ENCODE peak calls at places on chromosomes 13 and 19, in five cellular contexts. One of them, this sample, is unnamed.

GRCh38 chr13:43783820-43784219 is 3.0 kb downstream of the ENOX1 start:
- DNase-seq in left ventricle myocardium inferior: no peak
- DNase-seq in endodermal cell: no peak
- DNase-seq in upper lobe of right lung: no peak
- DNase-seq in CD8-positive, alpha-beta T cell: no peak
- DNase-seq in this sample: peak; percentile 49

GRCh38 chr19:23949611-23950010 is 34.9 kb downstream of the ZNF726 start:
- DNase-seq in left ventricle myocardium inferior: no peak
- DNase-seq in endodermal cell: no peak
- DNase-seq in upper lobe of right lung: no peak
- DNase-seq in CD8-positive, alpha-beta T cell: no peak
- DNase-seq in this sample: no peak

GRCh38 chr19:42286349-42287016 is 15.4 kb upstream of the PRR19 start:
- DNase-seq in left ventricle myocardium inferior: peak; percentile 52
- DNase-seq in endodermal cell: peak; percentile 58
- DNase-seq in upper lobe of right lung: no peak
- DNase-seq in CD8-positive, alpha-beta T cell: no peak
- DNase-seq in this sample: no peak

GRCh38 chr19:45451181-45451849 is 16.5 kb upstream of the FOSB start:
- DNase-seq in left ventricle myocardium inferior: no peak
- DNase-seq in endodermal cell: peak; percentile 69
- DNase-seq in upper lobe of right lung: no peak
- DNase-seq in CD8-positive, alpha-beta T cell: peak; percentile 31
- DNase-seq in this sample: no peak

GRCh38 chr19:33487901-33488817 is 33.4 kb downstream of the PEPD start:
- DNase-seq in left ventricle myocardium inferior: no peak
- DNase-seq in endodermal cell: no peak
- DNase-seq in upper lobe of right lung: peak; percentile 43
- DNase-seq in CD8-positive, alpha-beta T cell: no peak
- DNase-seq in this sample: no peak

GRCh38 chr13:73835138-73835721 is 299.0 kb downstream of the KLF12 start:
- DNase-seq in left ventricle myocardium inferior: no peak
- DNase-seq in endodermal cell: no peak
- DNase-seq in upper lobe of right lung: no peak
- DNase-seq in CD8-positive, alpha-beta T cell: no peak
- DNase-seq in this sample: peak; percentile 57

GRCh38 chr19:15291089-15291488 is 41.2 kb downstream of the BRD4 start:
- DNase-seq in left ventricle myocardium inferior: no peak
- DNase-seq in endodermal cell: no peak
- DNase-seq in upper lobe of right lung: no peak
- DNase-seq in CD8-positive, alpha-beta T cell: no peak
- DNase-seq in this sample: no peak

GRCh38 chr13:19791953-19792537 is 9.3 kb upstream of the PSPC1 start:
- DNase-seq in left ventricle myocardium inferior: no peak
- DNase-seq in endodermal cell: peak; percentile 63
- DNase-seq in upper lobe of right lung: no peak
- DNase-seq in CD8-positive, alpha-beta T cell: no peak
- DNase-seq in this sample: peak; percentile 18

GRCh38 chr19:47273313-47274070 is 1.2 kb upstream of the INAFM1 start:
- DNase-seq in left ventricle myocardium inferior: peak; percentile 92
- DNase-seq in endodermal cell: peak; percentile 98
- DNase-seq in upper lobe of right lung: peak; percentile 96
- DNase-seq in CD8-positive, alpha-beta T cell: peak; percentile 81
- DNase-seq in this sample: peak; percentile 97

GRCh38 chr19:2266183-2266993 is 10.2 kb upstream of the JSRP1 start:
- DNase-seq in left ventricle myocardium inferior: peak; percentile 89
- DNase-seq in endodermal cell: no peak
- DNase-seq in upper lobe of right lung: peak; percentile 95
- DNase-seq in CD8-positive, alpha-beta T cell: no peak
- DNase-seq in this sample: no peak

GRCh38 chr13:97653741-97654140 is 219.8 kb downstream of the RAP2A start:
- DNase-seq in left ventricle myocardium inferior: no peak
- DNase-seq in endodermal cell: no peak
- DNase-seq in upper lobe of right lung: no peak
- DNase-seq in CD8-positive, alpha-beta T cell: no peak
- DNase-seq in this sample: no peak

GRCh38 chr19:9969688-9969975 is 33.3 kb upstream of the OLFM2 start:
- DNase-seq in left ventricle myocardium inferior: no peak
- DNase-seq in endodermal cell: no peak
- DNase-seq in upper lobe of right lung: no peak
- DNase-seq in CD8-positive, alpha-beta T cell: no peak
- DNase-seq in this sample: no peak

GRCh38 chr19:31140717-31141116 is 208.5 kb downstream of the TSHZ3 start:
- DNase-seq in left ventricle myocardium inferior: no peak
- DNase-seq in endodermal cell: no peak
- DNase-seq in upper lobe of right lung: no peak
- DNase-seq in CD8-positive, alpha-beta T cell: no peak
- DNase-seq in this sample: no peak

GRCh38 chr19:30223866-30224688 is 148.1 kb upstream of the ZNF536 start:
- DNase-seq in left ventricle myocardium inferior: no peak
- DNase-seq in endodermal cell: no peak
- DNase-seq in upper lobe of right lung: no peak
- DNase-seq in CD8-positive, alpha-beta T cell: no peak
- DNase-seq in this sample: peak; percentile 91

GRCh38 chr13:67227131-67227983 is 2.8 kb downstream of the PCDH9 start:
- DNase-seq in left ventricle myocardium inferior: no peak
- DNase-seq in endodermal cell: no peak
- DNase-seq in upper lobe of right lung: no peak
- DNase-seq in CD8-positive, alpha-beta T cell: no peak
- DNase-seq in this sample: no peak

GRCh38 chr13:32142956-32143375 is 111.4 kb downstream of the FRY start:
- DNase-seq in left ventricle myocardium inferior: no peak
- DNase-seq in endodermal cell: peak; percentile 60
- DNase-seq in upper lobe of right lung: no peak
- DNase-seq in CD8-positive, alpha-beta T cell: no peak
- DNase-seq in this sample: no peak

GRCh38 chr19:10270180-10270615 is 722 bp upstream of the ICAM1 start:
- DNase-seq in left ventricle myocardium inferior: peak; percentile 76
- DNase-seq in endodermal cell: peak; percentile 64
- DNase-seq in upper lobe of right lung: peak; percentile 93
- DNase-seq in CD8-positive, alpha-beta T cell: peak; percentile 58
- DNase-seq in this sample: no peak

GRCh38 chr19:28793391-28794168 is 419.4 kb downstream of the UQCRFS1 start:
- DNase-seq in left ventricle myocardium inferior: peak; percentile 16
- DNase-seq in endodermal cell: peak; percentile 81
- DNase-seq in upper lobe of right lung: no peak
- DNase-seq in CD8-positive, alpha-beta T cell: no peak
- DNase-seq in this sample: no peak

GRCh38 chr13:99399623-99399974 is 92.4 kb upstream of the GPR183 start:
- DNase-seq in left ventricle myocardium inferior: no peak
- DNase-seq in endodermal cell: no peak
- DNase-seq in upper lobe of right lung: no peak
- DNase-seq in CD8-positive, alpha-beta T cell: no peak
- DNase-seq in this sample: no peak

GRCh38 chr13:85737952-85738351 is 61.3 kb downstream of the SLITRK6 start:
- DNase-seq in left ventricle myocardium inferior: no peak
- DNase-seq in endodermal cell: no peak
- DNase-seq in upper lobe of right lung: no peak
- DNase-seq in CD8-positive, alpha-beta T cell: no peak
- DNase-seq in this sample: no peak

GRCh38 chr13:75763511-75763910 is 127.4 kb downstream of the LMO7 start:
- DNase-seq in left ventricle myocardium inferior: no peak
- DNase-seq in endodermal cell: no peak
- DNase-seq in upper lobe of right lung: no peak
- DNase-seq in CD8-positive, alpha-beta T cell: no peak
- DNase-seq in this sample: no peak

GRCh38 chr13:75764251-75764650 is 128.1 kb downstream of the LMO7 start:
- DNase-seq in left ventricle myocardium inferior: no peak
- DNase-seq in endodermal cell: no peak
- DNase-seq in upper lobe of right lung: no peak
- DNase-seq in CD8-positive, alpha-beta T cell: no peak
- DNase-seq in this sample: no peak

GRCh38 chr13:75761373-75761772 is 125.2 kb downstream of the LMO7 start:
- DNase-seq in left ventricle myocardium inferior: no peak
- DNase-seq in endodermal cell: no peak
- DNase-seq in upper lobe of right lung: no peak
- DNase-seq in CD8-positive, alpha-beta T cell: no peak
- DNase-seq in this sample: no peak

GRCh38 chr13:75762066-75762937 is 126.2 kb downstream of the LMO7 start:
- DNase-seq in left ventricle myocardium inferior: no peak
- DNase-seq in endodermal cell: no peak
- DNase-seq in upper lobe of right lung: no peak
- DNase-seq in CD8-positive, alpha-beta T cell: no peak
- DNase-seq in this sample: no peak

GRCh38 chr13:75762967-75763366 is 126.8 kb downstream of the LMO7 start:
- DNase-seq in left ventricle myocardium inferior: no peak
- DNase-seq in endodermal cell: no peak
- DNase-seq in upper lobe of right lung: no peak
- DNase-seq in CD8-positive, alpha-beta T cell: no peak
- DNase-seq in this sample: no peak
- H3K4me3 ChIP-seq in left ventricle myocardium inferior: peak overlapping the region; percentile 62
- H3K4me3 ChIP-seq in endodermal cell: no peak overlapping the region
- H3K4me3 ChIP-seq in upper lobe of right lung: peak overlapping the region; percentile 50
- H3K4me3 ChIP-seq in CD8-positive, alpha-beta T cell: no peak overlapping the region
- H3K4me3 ChIP-seq in this sample: no peak overlapping the region

DNA sequence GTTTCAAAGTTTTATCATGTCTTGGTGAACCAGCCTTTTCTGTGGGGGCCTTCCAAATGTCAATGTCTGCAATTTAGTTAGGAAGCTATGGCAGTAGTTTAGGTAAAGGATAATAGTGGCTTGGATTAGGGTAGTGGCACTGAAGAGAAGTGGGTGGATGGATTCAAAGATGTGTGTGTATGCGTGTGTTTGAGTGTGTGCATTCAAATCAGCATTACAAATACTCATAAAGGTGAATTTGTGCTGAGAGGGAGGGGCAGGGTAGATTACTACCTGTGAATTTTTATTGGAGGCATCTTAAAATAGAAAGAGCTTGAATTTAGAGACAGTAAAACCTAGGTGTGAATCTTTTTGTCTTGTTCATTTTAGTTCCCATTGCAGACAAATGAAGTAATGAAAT is 16.9 kb downstream of the NDFIP2 start:
- DNase-seq in left ventricle myocardium inferior: no peak
- DNase-seq in endodermal cell: no peak
- DNase-seq in upper lobe of right lung: no peak
- DNase-seq in CD8-positive, alpha-beta T cell: no peak
- DNase-seq in this sample: no peak
- H3K4me1 ChIP-seq in left ventricle myocardium inferior: peaks cover 25% of the 10 kb centered on the region
- H3K4me1 ChIP-seq in endodermal cell: no peaks in the 10 kb centered on the region
- H3K4me1 ChIP-seq in upper lobe of right lung: peaks cover 5% of the 10 kb centered on the region
- H3K4me1 ChIP-seq in CD8-positive, alpha-beta T cell: peaks cover 1% of the 10 kb centered on the region
- H3K4me1 ChIP-seq in this sample: no peaks in the 10 kb centered on the region

GRCh38 chr19:13014101-13014920 is 19.0 kb downstream of the NFIX start:
- DNase-seq in left ventricle myocardium inferior: no peak
- DNase-seq in endodermal cell: peak; percentile 77
- DNase-seq in upper lobe of right lung: no peak
- DNase-seq in CD8-positive, alpha-beta T cell: no peak
- DNase-seq in this sample: no peak
- H3K27me3 ChIP-seq in left ventricle myocardium inferior: no peaks in the 10 kb centered on the region
- H3K27me3 ChIP-seq in endodermal cell: peaks cover 100% of the 10 kb centered on the region
- H3K27me3 ChIP-seq in upper lobe of right lung: peaks cover 7% of the 10 kb centered on the region
- H3K27me3 ChIP-seq in CD8-positive, alpha-beta T cell: peaks cover 34% of the 10 kb centered on the region
- H3K27me3 ChIP-seq in this sample: no peaks in the 10 kb centered on the region

DNA sequence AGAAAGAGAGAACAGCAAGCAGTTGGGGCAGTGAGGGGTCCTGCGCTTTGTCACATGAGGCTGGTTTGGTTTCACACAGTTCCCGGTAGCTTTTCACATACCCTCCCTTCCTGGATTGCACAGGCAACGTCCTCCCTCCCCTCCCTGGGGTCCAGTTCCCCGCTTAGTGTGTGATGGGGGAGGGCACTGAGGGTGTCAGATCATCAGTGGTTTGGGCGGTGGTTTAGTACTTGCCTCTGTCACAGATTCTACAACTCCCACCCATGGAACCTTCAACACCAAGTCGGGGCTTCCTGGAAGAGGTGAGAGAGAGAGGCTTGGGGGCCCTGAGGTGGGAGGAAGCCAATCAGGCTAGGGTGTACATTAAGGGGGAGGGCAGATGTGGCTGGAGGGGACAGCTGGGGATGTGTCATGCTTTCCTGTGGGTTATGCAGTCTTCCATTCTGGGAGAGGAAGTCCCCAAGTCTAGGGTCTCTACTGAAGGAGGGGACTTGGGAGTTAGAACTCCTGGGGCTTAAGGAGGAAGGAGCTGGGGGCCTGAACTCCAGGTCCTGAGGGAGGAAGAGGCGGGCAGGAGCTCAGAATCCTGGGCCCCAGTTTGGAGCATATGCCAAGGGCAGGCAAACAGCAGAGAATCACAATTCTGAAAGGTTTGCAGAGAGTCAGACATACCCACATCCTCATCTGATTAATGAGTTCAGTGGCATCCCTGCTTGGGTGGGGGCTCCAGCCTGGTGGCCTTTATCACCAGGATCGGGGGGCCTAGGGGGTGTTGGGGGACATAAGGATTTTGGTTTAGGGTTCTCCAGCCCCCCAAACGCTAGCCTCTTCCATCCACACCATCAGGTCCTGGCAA is at the start of gene NKG7:
- DNase-seq in left ventricle myocardium inferior: no peak
- DNase-seq in endodermal cell: no peak
- DNase-seq in upper lobe of right lung: no peak
- DNase-seq in CD8-positive, alpha-beta T cell: peak; percentile 65
- DNase-seq in this sample: no peak
- H3K4me3 ChIP-seq in left ventricle myocardium inferior: no peak within 1 kb of the TSS
- H3K4me3 ChIP-seq in endodermal cell: no peak within 1 kb of the TSS
- H3K4me3 ChIP-seq in upper lobe of right lung: peak within 1 kb of the TSS; percentile 28
- H3K4me3 ChIP-seq in CD8-positive, alpha-beta T cell: peak within 1 kb of the TSS; percentile 54
- H3K4me3 ChIP-seq in this sample: no peak within 1 kb of the TSS

DNA sequence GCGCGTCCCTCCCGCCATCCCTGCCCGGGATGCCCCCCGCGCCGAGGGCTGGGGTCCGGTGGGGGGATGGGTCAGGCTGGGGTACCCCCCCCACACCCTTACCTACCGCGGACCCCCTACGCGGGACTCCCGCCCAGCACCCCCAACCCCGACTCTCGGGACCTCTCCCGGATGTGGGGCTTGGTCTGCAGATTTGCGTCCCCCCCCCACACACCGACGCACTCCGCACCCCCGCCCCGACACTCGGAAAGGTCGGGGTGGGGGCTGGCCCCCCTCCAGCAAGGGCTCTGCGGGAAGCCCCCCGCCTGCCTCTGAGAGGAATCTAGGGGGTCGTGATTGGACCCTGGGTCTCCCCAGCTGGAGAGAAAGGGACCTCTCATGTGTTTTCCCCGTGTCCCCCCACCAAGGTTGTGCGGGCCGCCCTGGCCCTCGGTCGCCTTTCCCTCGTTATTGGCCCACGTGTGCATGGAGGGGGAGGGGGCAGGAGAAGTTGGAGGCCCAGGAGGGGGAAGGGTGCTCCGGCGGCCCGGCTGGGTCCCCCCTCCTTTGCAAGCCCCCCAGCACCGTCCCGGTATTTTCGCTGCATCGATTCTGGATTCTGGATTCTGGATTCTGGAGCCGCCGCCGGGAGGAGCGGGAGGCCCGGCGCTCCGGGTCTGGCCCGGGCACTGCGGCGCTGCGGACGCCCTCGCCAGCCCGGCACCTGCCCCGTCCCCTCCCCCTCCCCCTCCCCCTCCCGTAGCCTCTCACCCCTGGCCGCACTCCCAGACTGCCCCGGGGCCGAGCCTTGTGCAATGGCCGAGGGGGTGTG is 583 bp downstream of the NFIC start:
- DNase-seq in left ventricle myocardium inferior: peak; percentile 56
- DNase-seq in endodermal cell: peak; percentile 75
- DNase-seq in upper lobe of right lung: peak; percentile 85
- DNase-seq in CD8-positive, alpha-beta T cell: no peak
- DNase-seq in this sample: no peak
- H3K4me1 ChIP-seq in left ventricle myocardium inferior: peaks cover 93% of the 10 kb centered on the region
- H3K4me1 ChIP-seq in endodermal cell: no peaks in the 10 kb centered on the region
- H3K4me1 ChIP-seq in upper lobe of right lung: peaks cover 33% of the 10 kb centered on the region
- H3K4me1 ChIP-seq in CD8-positive, alpha-beta T cell: peaks cover 32% of the 10 kb centered on the region
- H3K4me1 ChIP-seq in this sample: peaks cover 28% of the 10 kb centered on the region

GRCh38 chr19:53909471-53910169 is 542 bp downstream of the CACNG7 start:
- DNase-seq in left ventricle myocardium inferior: no peak
- DNase-seq in endodermal cell: peak; percentile 68
- DNase-seq in upper lobe of right lung: no peak
- DNase-seq in CD8-positive, alpha-beta T cell: no peak
- DNase-seq in this sample: no peak
- H3K27me3 ChIP-seq in left ventricle myocardium inferior: peaks cover 96% of the 10 kb centered on the region
- H3K27me3 ChIP-seq in endodermal cell: peaks cover 77% of the 10 kb centered on the region
- H3K27me3 ChIP-seq in upper lobe of right lung: peaks cover 65% of the 10 kb centered on the region
- H3K27me3 ChIP-seq in CD8-positive, alpha-beta T cell: peaks cover 42% of the 10 kb centered on the region
- H3K27me3 ChIP-seq in this sample: peaks cover 14% of the 10 kb centered on the region

This sample was measured in HAP-1.